ENCODE peak calls at places on chromosomes 3 and 15, in seven cellular contexts. One of them, this sample, is unnamed.
A peak's percentile ranks its signal among the peaks of the same experiment; 100 is the strongest.

GRCh38 chr3:186099178-186099577 is 9.7 kb downstream of the ETV5 start:
- DNase-seq in HL-60: no peak
- DNase-seq in NCI-H1417: peak; percentile 14
- DNase-seq in G401: peak; percentile 94
- DNase-seq in activated CD8-positive, alpha-beta memory T cell treated with anti-CD3 and anti-CD28 coated beads, Interleukin-2, amount 50 U/mL, for 48 hours: no peak
- DNase-seq in activated gamma-delta T cell: no peak
- DNase-seq in sigmoid colon: no peak
- DNase-seq in this sample: no peak

GRCh38 chr15:80752204-80752603 is 27.0 kb upstream of the CEMIP start:
- DNase-seq in HL-60: no peak
- DNase-seq in NCI-H1417: no peak
- DNase-seq in G401: no peak
- DNase-seq in activated CD8-positive, alpha-beta memory T cell treated with anti-CD3 and anti-CD28 coated beads, Interleukin-2, amount 50 U/mL, for 48 hours: no peak
- DNase-seq in activated gamma-delta T cell: no peak
- DNase-seq in sigmoid colon: no peak
- DNase-seq in this sample: no peak

GRCh38 chr3:33942483-33943150 is 144.2 kb downstream of the PDCD6IP start:
- DNase-seq in HL-60: no peak
- DNase-seq in NCI-H1417: no peak
- DNase-seq in G401: no peak
- DNase-seq in activated CD8-positive, alpha-beta memory T cell treated with anti-CD3 and anti-CD28 coated beads, Interleukin-2, amount 50 U/mL, for 48 hours: no peak
- DNase-seq in activated gamma-delta T cell: no peak
- DNase-seq in sigmoid colon: no peak
- DNase-seq in this sample: no peak

GRCh38 chr3:156332304-156332703 is 211.9 kb downstream of the KCNAB1 start:
- DNase-seq in HL-60: no peak
- DNase-seq in NCI-H1417: no peak
- DNase-seq in G401: peak; percentile 21
- DNase-seq in activated CD8-positive, alpha-beta memory T cell treated with anti-CD3 and anti-CD28 coated beads, Interleukin-2, amount 50 U/mL, for 48 hours: no peak
- DNase-seq in activated gamma-delta T cell: no peak
- DNase-seq in sigmoid colon: no peak
- DNase-seq in this sample: no peak

GRCh38 chr15:42933886-42934667 is 13.5 kb upstream of the TTBK2 start:
- DNase-seq in HL-60: no peak
- DNase-seq in NCI-H1417: no peak
- DNase-seq in G401: no peak
- DNase-seq in activated CD8-positive, alpha-beta memory T cell treated with anti-CD3 and anti-CD28 coated beads, Interleukin-2, amount 50 U/mL, for 48 hours: no peak
- DNase-seq in activated gamma-delta T cell: no peak
- DNase-seq in sigmoid colon: no peak
- DNase-seq in this sample: no peak

GRCh38 chr3:175222356-175222755 is 363.2 kb downstream of the NAALADL2 start:
- DNase-seq in HL-60: no peak
- DNase-seq in NCI-H1417: no peak
- DNase-seq in G401: no peak
- DNase-seq in activated CD8-positive, alpha-beta memory T cell treated with anti-CD3 and anti-CD28 coated beads, Interleukin-2, amount 50 U/mL, for 48 hours: no peak
- DNase-seq in activated gamma-delta T cell: no peak
- DNase-seq in sigmoid colon: no peak
- DNase-seq in this sample: no peak

GRCh38 chr3:127823590-127823857 is 1.2 kb upstream of the MGLL start:
- DNase-seq in HL-60: no peak
- DNase-seq in NCI-H1417: no peak
- DNase-seq in G401: no peak
- DNase-seq in activated CD8-positive, alpha-beta memory T cell treated with anti-CD3 and anti-CD28 coated beads, Interleukin-2, amount 50 U/mL, for 48 hours: no peak
- DNase-seq in activated gamma-delta T cell: no peak
- DNase-seq in sigmoid colon: no peak
- DNase-seq in this sample: no peak

GRCh38 chr3:131973731-131974130 is 61.1 kb downstream of the CPNE4 start:
- DNase-seq in HL-60: no peak
- DNase-seq in NCI-H1417: no peak
- DNase-seq in G401: no peak
- DNase-seq in activated CD8-positive, alpha-beta memory T cell treated with anti-CD3 and anti-CD28 coated beads, Interleukin-2, amount 50 U/mL, for 48 hours: no peak
- DNase-seq in activated gamma-delta T cell: no peak
- DNase-seq in sigmoid colon: no peak
- DNase-seq in this sample: no peak

GRCh38 chr15:78807359-78807758 is 3.9 kb downstream of the ADAMTS7 start:
- DNase-seq in HL-60: no peak
- DNase-seq in NCI-H1417: no peak
- DNase-seq in G401: no peak
- DNase-seq in activated CD8-positive, alpha-beta memory T cell treated with anti-CD3 and anti-CD28 coated beads, Interleukin-2, amount 50 U/mL, for 48 hours: no peak
- DNase-seq in activated gamma-delta T cell: no peak
- DNase-seq in sigmoid colon: no peak
- DNase-seq in this sample: no peak

This sample was measured in endothelial cell.